ENCODE peak calls at places on chromosomes 13 and 19, in six cellular contexts. Q is activated T-helper 1 cell treated with anti-CD3 and anti-CD28 coated beads, Interleukin-2, amount 50 U/mL, for 16 hours; H is stimulated activated CD8-positive, alpha-beta memory T cell treated with anti-CD3 and anti-CD28 coated beads, Interleukin-4, amount 100 ng/mL, for 48 hours; Y is NCI-H1105; B is ELF-1; V is iPS-NIHi11. X is an unnamed sample.

GRCh38 chr13:50526771-50527567 is 316.5 kb downstream of the DLEU7 start:
- DNase-seq in Q (no peak), H (no peak), Y (no peak), B (no peak), V (no peak), X (no peak)

GRCh38 chr19:50167314-50167721 is 4.2 kb upstream of the IZUMO2 start:
- DNase-seq in Q (no peak), H (no peak), Y (peak; percentile 28), B (peak; percentile 58), V (peak; percentile 42), X (no peak)

GRCh38 chr19:3186377-3186688 is 603 bp downstream of the NCLN start:
- DNase-seq in Q (no peak), H (no peak), Y (no peak), B (no peak), V (no peak), X (no peak)

GRCh38 chr13:20191311-20191901 is 1.3 kb downstream of the GJB2 start:
- DNase-seq in Q (no peak), H (no peak), Y (no peak), B (no peak), V (no peak), X (no peak)

GRCh38 chr13:30998548-30999140 is 66.2 kb downstream of the TEX26 start:
- DNase-seq in Q (no peak), H (no peak), Y (peak; percentile 36), B (no peak), V (no peak), X (no peak)

GRCh38 chr19:42301646-42302204 is at the start of gene PRR19:
- DNase-seq in Q (no peak), H (peak; percentile 52), Y (no peak), B (no peak), V (peak; percentile 52), X (no peak)

GRCh38 chr19:4088975-4089374 is 22.3 kb upstream of the ZBTB7A start:
- DNase-seq in Q (no peak), H (peak; percentile 60), Y (no peak), B (no peak), V (no peak), X (no peak)

GRCh38 chr13:113926301-113926761 is 47.5 kb downstream of the C13orf46 start:
- DNase-seq in Q (no peak), H (no peak), Y (no peak), B (no peak), V (no peak), X (no peak)

GRCh38 chr13:92806215-92806614 is 420.4 kb upstream of the GPC6 start:
- DNase-seq in Q (no peak), H (no peak), Y (no peak), B (no peak), V (no peak), X (no peak)

GRCh38 chr19:55165952-55166529 is 372 bp downstream of the DNAAF3 start:
- DNase-seq in Q (no peak), H (peak; percentile 72), Y (peak; percentile 93), B (peak; percentile 93), V (peak; percentile 75), X (peak; percentile 87)

GRCh38 chr19:51372649-51373504 is at the start of gene NKG7:
- DNase-seq in Q (peak; percentile 50), H (peak; percentile 89), Y (no peak), B (no peak), V (no peak), X (no peak)

GRCh38 chr13:111965466-111966214 is 101.3 kb upstream of the SOX1 start:
- DNase-seq in Q (no peak), H (no peak), Y (no peak), B (no peak), V (no peak), X (no peak)

GRCh38 chr19:3146677-3147100 is 10.9 kb downstream of the GNA15 start:
- DNase-seq in Q (peak; percentile 61), H (peak; percentile 90), Y (no peak), B (peak; percentile 49), V (peak; percentile 80), X (no peak)

GRCh38 chr19:13521066-13521465 is 14.8 kb upstream of the CACNA1A start:
- DNase-seq in Q (no peak), H (no peak), Y (no peak), B (no peak), V (no peak), X (no peak)

GRCh38 chr19:54517483-54517882 is 14.9 kb downstream of the LAIR2 start:
- DNase-seq in Q (no peak), H (peak; percentile 77), Y (peak; percentile 2), B (peak; percentile 78), V (peak; percentile 60), X (peak; percentile 74)

GRCh38 chr19:42010245-42011126 is 16.5 kb upstream of the ATP1A3 start:
- DNase-seq in Q (no peak), H (no peak), Y (no peak), B (no peak), V (no peak), X (no peak)

GRCh38 chr13:87677043-87677333 is 5.8 kb downstream of the SLITRK5 start:
- DNase-seq in Q (no peak), H (no peak), Y (no peak), B (no peak), V (no peak), X (no peak)

GRCh38 chr13:100535401-100536135 is 53.0 kb downstream of the GGACT start:
- DNase-seq in Q (no peak), H (no peak), Y (no peak), B (no peak), V (no peak), X (no peak)

GRCh38 chr19:54096642-54097106 is 3.9 kb downstream of the OSCAR start:
- DNase-seq in Q (no peak), H (no peak), Y (no peak), B (peak; percentile 28), V (peak; percentile 27), X (no peak)

GRCh38 chr13:105846923-105847322 is 688.5 kb downstream of the EFNB2 start:
- DNase-seq in Q (no peak), H (no peak), Y (no peak), B (no peak), V (no peak), X (no peak)

GRCh38 chr13:25169951-25170553 is 2.0 kb downstream of the AMER2 start:
- DNase-seq in Q (no peak), H (no peak), Y (no peak), B (peak; percentile 43), V (no peak), X (no peak)

GRCh38 chr19:9109959-9110358 is 2.7 kb upstream of the OR7G2 start:
- DNase-seq in Q (no peak), H (no peak), Y (no peak), B (no peak), V (no peak), X (no peak)

GRCh38 chr19:18507727-18508440 is 14.0 kb downstream of the ELL start:
- DNase-seq in Q (no peak), H (no peak), Y (no peak), B (peak; percentile 23), V (no peak), X (no peak)

GRCh38 chr13:72304121-72304745 is 423.2 kb downstream of the MZT1 start:
- DNase-seq in Q (no peak), H (no peak), Y (no peak), B (no peak), V (no peak), X (no peak)

GRCh38 chr13:51907040-51907732 is 45.4 kb downstream of the CCDC70 start:
- DNase-seq in Q (no peak), H (no peak), Y (no peak), B (no peak), V (no peak), X (no peak)

GRCh38 chr19:19461671-19462622 is 53.4 kb downstream of the TSSK6 start:
- DNase-seq in Q (no peak), H (no peak), Y (peak; percentile 86), B (peak; percentile 97), V (peak; percentile 96), X (peak; percentile 95)

GRCh38 chr19:34320277-34320676 is 44.7 kb upstream of the GPI start:
- DNase-seq in Q (no peak), H (no peak), Y (no peak), B (no peak), V (no peak), X (no peak)

GRCh38 chr19:49973987-49974386 is 13.0 kb upstream of the SIGLEC11 start:
- DNase-seq in Q (no peak), H (no peak), Y (no peak), B (no peak), V (no peak), X (no peak)

GRCh38 chr13:110618167-110618566 is 2.8 kb downstream of the NAXD start:
- DNase-seq in Q (no peak), H (no peak), Y (no peak), B (no peak), V (no peak), X (no peak)

GRCh38 chr13:42602910-42603309 is 29.0 kb downstream of the TNFSF11 start:
- DNase-seq in Q (no peak), H (no peak), Y (no peak), B (no peak), V (no peak), X (no peak)

GRCh38 chr13:74056829-74057564 is 77.2 kb downstream of the KLF12 start:
- DNase-seq in Q (no peak), H (no peak), Y (peak; percentile 32), B (no peak), V (no peak), X (no peak)

GRCh38 chr19:17324357-17325114 is 10.1 kb downstream of the ANO8 start:
- DNase-seq in Q (no peak), H (no peak), Y (no peak), B (no peak), V (peak; percentile 15), X (no peak)

GRCh38 chr13:39538826-39539555 is 64.0 kb downstream of the LHFPL6 start:
- DNase-seq in Q (no peak), H (no peak), Y (no peak), B (no peak), V (no peak), X (no peak)

GRCh38 chr19:10551698-10552301 is 8.1 kb downstream of the ATG4D start:
- DNase-seq in Q (no peak), H (peak; percentile 67), Y (no peak), B (peak; percentile 32), V (no peak), X (peak; percentile 39)

GRCh38 chr19:51210385-51210784 is 14.5 kb upstream of the CD33 start:
- DNase-seq in Q (no peak), H (no peak), Y (no peak), B (no peak), V (no peak), X (no peak)

GRCh38 chr13:99366075-99366987 is 59.1 kb upstream of the GPR183 start:
- DNase-seq in Q (no peak), H (no peak), Y (no peak), B (no peak), V (no peak), X (no peak)

GRCh38 chr13:94674609-94675348 is 37.6 kb downstream of the SOX21 start:
- DNase-seq in Q (peak; percentile 6), H (peak; percentile 81), Y (peak; percentile 37), B (peak; percentile 68), V (peak; percentile 84), X (peak; percentile 78)

GRCh38 chr13:23858586-23858985 is 30.6 kb downstream of the MIPEP start:
- DNase-seq in Q (no peak), H (no peak), Y (no peak), B (no peak), V (no peak), X (no peak)

X was measured in SHP77.